ENCODE peak calls at places on chromosomes 4 and X, in nine cellular contexts. One of them, this sample, is unnamed.

GRCh38 chr4:105707783-105708182 is 706 bp downstream of the INTS12 start:
- DNase-seq in breast epithelium: no peak
- DNase-seq in pons: no peak
- DNase-seq in NCI-H1417: no peak
- DNase-seq in T-helper 2 cell: no peak
- DNase-seq in G401: no peak
- DNase-seq in substantia nigra: no peak
- DNase-seq in AG20443: no peak
- DNase-seq in NCI-H460: no peak
- DNase-seq in this sample: no peak

GRCh38 chr4:161680146-161680545 is 483.7 kb downstream of the FSTL5 start:
- DNase-seq in pons: no peak
- DNase-seq in NCI-H460: no peak
- DNase-seq in T-helper 2 cell: no peak
- DNase-seq in G401: no peak
- DNase-seq in NCI-H1417: no peak
- DNase-seq in substantia nigra: no peak
- DNase-seq in AG20443: no peak
- DNase-seq in breast epithelium: no peak
- DNase-seq in this sample: no peak

GRCh38 chrX:9464435-9465371 is at the start of gene TBL1X:
- DNase-seq in NCI-H1417: peak
- DNase-seq in NCI-H460: peak
- DNase-seq in substantia nigra: peak
- DNase-seq in breast epithelium: peak
- DNase-seq in G401: peak
- DNase-seq in pons: no peak
- DNase-seq in T-helper 2 cell: peak
- DNase-seq in AG20443: peak
- DNase-seq in this sample: peak

GRCh38 chrX:105645667-105646354 is 176.5 kb upstream of the NRK start:
- DNase-seq in substantia nigra: no peak
- DNase-seq in G401: no peak
- DNase-seq in AG20443: no peak
- DNase-seq in NCI-H460: no peak
- DNase-seq in T-helper 2 cell: no peak
- DNase-seq in breast epithelium: no peak
- DNase-seq in NCI-H1417: no peak
- DNase-seq in pons: no peak
- DNase-seq in this sample: no peak

GRCh38 chr4:60389636-60390035 is 810.5 kb upstream of the ADGRL3 start:
- DNase-seq in pons: no peak
- DNase-seq in T-helper 2 cell: no peak
- DNase-seq in G401: no peak
- DNase-seq in NCI-H1417: no peak
- DNase-seq in NCI-H460: no peak
- DNase-seq in AG20443: no peak
- DNase-seq in breast epithelium: no peak
- DNase-seq in substantia nigra: no peak
- DNase-seq in this sample: no peak

GRCh38 chr4:26219206-26219605 is 101.6 kb upstream of the RBPJ start:
- DNase-seq in NCI-H1417: no peak
- DNase-seq in G401: peak
- DNase-seq in breast epithelium: no peak
- DNase-seq in NCI-H460: no peak
- DNase-seq in T-helper 2 cell: no peak
- DNase-seq in pons: no peak
- DNase-seq in AG20443: no peak
- DNase-seq in substantia nigra: no peak
- DNase-seq in this sample: no peak

GRCh38 chrX:144586756-144587155 is 660.5 kb upstream of the SPANXN1 start:
- DNase-seq in substantia nigra: no peak
- DNase-seq in T-helper 2 cell: no peak
- DNase-seq in NCI-H1417: no peak
- DNase-seq in NCI-H460: no peak
- DNase-seq in breast epithelium: no peak
- DNase-seq in G401: no peak
- DNase-seq in pons: no peak
- DNase-seq in AG20443: no peak
- DNase-seq in this sample: no peak

GRCh38 chr4:187770345-187770744 is 225.2 kb upstream of the ZFP42 start:
- DNase-seq in AG20443: no peak
- DNase-seq in G401: no peak
- DNase-seq in substantia nigra: no peak
- DNase-seq in breast epithelium: no peak
- DNase-seq in T-helper 2 cell: no peak
- DNase-seq in NCI-H460: no peak
- DNase-seq in NCI-H1417: no peak
- DNase-seq in pons: no peak
- DNase-seq in this sample: no peak

GRCh38 chr4:188714907-188715306 is 575.7 kb downstream of the TRIML1 start:
- DNase-seq in T-helper 2 cell: no peak
- DNase-seq in AG20443: peak
- DNase-seq in G401: no peak
- DNase-seq in NCI-H1417: no peak
- DNase-seq in breast epithelium: no peak
- DNase-seq in NCI-H460: no peak
- DNase-seq in pons: no peak
- DNase-seq in substantia nigra: no peak
- DNase-seq in this sample: no peak

GRCh38 chr4:6381571-6382123 is 90.8 kb downstream of the PPP2R2C start:
- DNase-seq in breast epithelium: no peak
- DNase-seq in substantia nigra: no peak
- DNase-seq in G401: no peak
- DNase-seq in NCI-H460: no peak
- DNase-seq in AG20443: no peak
- DNase-seq in T-helper 2 cell: no peak
- DNase-seq in NCI-H1417: no peak
- DNase-seq in pons: no peak
- DNase-seq in this sample: no peak

GRCh38 chr4:137640156-137640837 is 108.0 kb upstream of the PCDH18 start:
- DNase-seq in breast epithelium: no peak
- DNase-seq in AG20443: no peak
- DNase-seq in T-helper 2 cell: no peak
- DNase-seq in NCI-H1417: no peak
- DNase-seq in pons: no peak
- DNase-seq in NCI-H460: no peak
- DNase-seq in G401: no peak
- DNase-seq in substantia nigra: no peak
- DNase-seq in this sample: no peak

GRCh38 chr4:148235809-148236208 is 206.4 kb downstream of the NR3C2 start:
- DNase-seq in G401: no peak
- DNase-seq in T-helper 2 cell: no peak
- DNase-seq in substantia nigra: no peak
- DNase-seq in breast epithelium: no peak
- DNase-seq in NCI-H460: no peak
- DNase-seq in NCI-H1417: no peak
- DNase-seq in pons: peak
- DNase-seq in AG20443: no peak
- DNase-seq in this sample: no peak

GRCh38 chr4:121256887-121257426 is 92.8 kb upstream of the TNIP3 start:
- DNase-seq in pons: no peak
- DNase-seq in substantia nigra: no peak
- DNase-seq in NCI-H1417: no peak
- DNase-seq in T-helper 2 cell: no peak
- DNase-seq in AG20443: no peak
- DNase-seq in G401: no peak
- DNase-seq in NCI-H460: no peak
- DNase-seq in breast epithelium: no peak
- DNase-seq in this sample: no peak